ENCODE peak calls at places on chromosomes 4 and X, in four cellular contexts. Y is fibroblast of lung, F is body of pancreas, K is left ventricle myocardium inferior. M is an unnamed sample.

GRCh38 chrX:12685541-12685940 is 105.7 kb upstream of the PRPS2 start:
- DNase-seq in F (no peak), K (no peak), Y (peak; percentile 3), M (no peak)

GRCh38 chr4:23268072-23268771 is 575.5 kb downstream of the GBA3 start:
- DNase-seq in F (no peak), K (no peak), Y (no peak), M (no peak)

GRCh38 chrX:81259714-81260395 is 58.0 kb downstream of the SH3BGRL start:
- DNase-seq in K (no peak), Y (peak; percentile 35), F (no peak), M (no peak)

GRCh38 chr4:163679189-163679588 is 184.7 kb downstream of the TMA16 start:
- DNase-seq in K (no peak), Y (peak; percentile 46), F (no peak), M (no peak)

GRCh38 chrX:44952329-44953027 is 79.5 kb downstream of the KDM6A start:
- DNase-seq in K (no peak), Y (no peak), F (no peak), M (no peak)

GRCh38 chr4:1869530-1870327 is 1.5 kb upstream of the NSD2 start:
- DNase-seq in F (no peak), K (no peak), Y (no peak), M (no peak)

GRCh38 chrX:30665471-30665870 is 12.2 kb downstream of the GK start:
- DNase-seq in Y (no peak), K (no peak), F (no peak), M (no peak)

GRCh38 chr4:8359193-8359592 is 81.3 kb downstream of the ACOX3 start:
- DNase-seq in K (no peak), Y (no peak), F (no peak), M (no peak)

GRCh38 chrX:119093991-119094741 is 21.4 kb downstream of the CT47C1 start:
- DNase-seq in F (no peak), K (no peak), Y (no peak), M (no peak)

GRCh38 chr4:183438458-183439113 is 5.8 kb upstream of the CDKN2AIP start:
- DNase-seq in F (peak; percentile 53), Y (peak; percentile 62), K (no peak), M (no peak)

GRCh38 chr4:4625488-4625887 is 83.6 kb upstream of the STX18 start:
- DNase-seq in K (no peak), Y (peak; percentile 93), F (no peak), M (no peak)

GRCh38 chr4:87911252-87911774 is 64.2 kb upstream of the SPP1 start:
- DNase-seq in Y (peak; percentile 37), F (no peak), K (no peak), M (no peak)

GRCh38 chr4:87151730-87152129 is 68.7 kb downstream of the KLHL8 start:
- DNase-seq in Y (no peak), F (no peak), K (no peak), M (no peak)

GRCh38 chrX:134654398-134655012 is 3.8 kb downstream of the PLAC1 start:
- DNase-seq in F (no peak), K (no peak), Y (no peak), M (no peak)

GRCh38 chr4:23921993-23922392 is 32.1 kb upstream of the PPARGC1A start:
- DNase-seq in K (no peak), F (no peak), Y (no peak), M (no peak)

GRCh38 chr4:185559913-185560281 is 24.6 kb upstream of the PDLIM3 start:
- DNase-seq in Y (peak; percentile 58), K (no peak), F (peak; percentile 40), M (no peak)

GRCh38 chr4:169014581-169014980 is 4.5 kb upstream of the CBR4 start:
- DNase-seq in Y (no peak), F (no peak), K (no peak), M (no peak)

GRCh38 chrX:71910526-71911022 is at the start of gene NHSL2:
- DNase-seq in Y (no peak), F (peak; percentile 10), K (peak; percentile 25), M (no peak)
- H3K4me3 ChIP-seq in Y (peak within 1 kb of the TSS; percentile 46), F (no peak within 1 kb of the TSS), K (peak within 1 kb of the TSS; percentile 63), M (peak within 1 kb of the TSS; percentile 36)

GRCh38 chr4:107740381-107740780 is 20.3 kb upstream of the PAPSS1 start:
- DNase-seq in Y (no peak), K (no peak), F (no peak), M (no peak)
- H3K4me1 ChIP-seq in Y (peaks cover 4% of the 10 kb centered on the region), K (peaks cover 18% of the 10 kb centered on the region), F (peaks cover 13% of the 10 kb centered on the region), M (peaks cover 10% of the 10 kb centered on the region)

DNA sequence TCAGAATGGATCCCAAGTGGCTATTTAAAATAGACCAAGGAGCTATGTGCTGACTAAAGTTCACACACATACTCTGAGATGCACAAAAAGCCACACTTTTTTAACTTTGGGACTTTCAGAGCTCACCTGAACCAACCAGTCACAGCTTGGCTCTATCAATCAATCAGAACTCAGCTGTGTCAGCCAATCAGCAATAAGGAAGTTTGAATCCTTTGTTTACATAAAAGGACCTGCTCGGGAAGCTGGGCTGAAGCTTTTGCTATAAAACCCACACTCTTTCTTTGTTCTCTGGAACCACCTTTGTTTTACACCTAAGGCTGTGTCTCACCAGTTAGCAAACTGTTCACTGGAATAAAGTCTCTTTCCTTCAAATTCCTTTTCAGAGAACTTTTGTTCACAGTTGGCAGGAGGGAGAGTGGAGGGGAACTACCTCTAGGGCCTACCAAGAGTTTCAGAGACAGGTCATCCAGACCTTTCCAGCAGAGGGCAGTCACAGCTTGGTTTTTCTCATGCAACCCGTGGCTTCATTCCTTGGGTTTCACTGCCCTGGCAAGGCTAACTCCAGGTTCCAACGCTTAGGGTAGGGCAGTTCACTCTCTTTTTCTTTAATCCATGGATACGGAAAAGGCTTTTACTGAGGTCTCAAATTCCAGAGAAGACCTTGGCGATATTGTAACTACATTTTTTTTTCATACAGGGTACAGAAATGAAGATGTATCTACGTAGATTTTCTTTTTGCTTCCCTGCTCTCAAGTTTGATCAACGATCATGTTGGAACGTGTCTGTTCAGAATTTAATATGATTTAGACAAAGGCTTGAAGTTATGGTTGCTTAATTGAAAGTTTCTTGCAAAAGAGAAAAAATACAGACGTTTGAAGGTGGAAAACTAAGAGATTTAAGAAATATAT is 80.7 kb downstream of the GPRIN3 start:
- DNase-seq in F (peak; percentile 92), Y (peak; percentile 84), K (peak; percentile 68), M (peak; percentile 15)
- H3K4me3 ChIP-seq in F (no peak overlapping the region), Y (no peak overlapping the region), K (no peak overlapping the region), M (no peak overlapping the region)

GRCh38 chr4:74663631-74664030 is 130.7 kb downstream of the BTC start:
- DNase-seq in Y (no peak), F (no peak), K (no peak), M (no peak)

GRCh38 chr4:74661427-74662171 is 132.7 kb downstream of the BTC start:
- DNase-seq in Y (peak; percentile 65), F (no peak), K (no peak), M (no peak)

GRCh38 chr4:74667944-74668343 is 126.4 kb downstream of the BTC start:
- DNase-seq in F (no peak), K (no peak), Y (no peak), M (no peak)

GRCh38 chr4:74667438-74667837 is 126.9 kb downstream of the BTC start:
- DNase-seq in Y (no peak), K (no peak), F (no peak), M (no peak)

DNA sequence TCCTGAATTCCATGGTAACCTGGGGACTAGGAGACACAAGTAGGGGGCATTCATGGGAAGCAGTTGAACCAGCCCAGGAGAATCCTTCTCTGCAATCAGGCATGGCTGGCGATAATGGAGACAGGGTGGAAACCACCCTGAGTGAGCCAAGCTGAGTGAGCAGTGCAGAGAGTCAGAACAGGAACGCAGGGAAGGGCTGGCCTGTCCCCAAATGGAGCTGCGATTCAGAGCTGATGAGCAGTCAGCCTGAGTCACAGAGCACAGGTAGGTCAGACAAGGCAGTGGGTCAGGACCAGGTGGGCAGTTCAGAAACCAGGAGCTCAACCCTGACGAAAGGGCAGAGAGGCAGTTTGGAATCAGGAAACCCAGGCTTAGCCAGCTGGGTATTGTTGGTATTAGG is 129.0 kb downstream of the BTC start:
- DNase-seq in Y (no peak), F (no peak), K (no peak), M (no peak)
- H3K4me1 ChIP-seq in Y (no peaks in the 10 kb centered on the region), F (no peaks in the 10 kb centered on the region), K (no peaks in the 10 kb centered on the region), M (no peaks in the 10 kb centered on the region)

GRCh38 chrX:115232933-115233496 is 881 bp downstream of the LRCH2 start:
- DNase-seq in Y (no peak), F (no peak), K (no peak), M (no peak)
- H3K4me3 ChIP-seq in Y (peak overlapping the region; percentile 74), F (no peak overlapping the region), K (peak overlapping the region; percentile 72), M (peak overlapping the region; percentile 48)

GRCh38 chr4:150768492-150768891 is 186.5 kb downstream of the MAB21L2 start:
- DNase-seq in F (no peak), Y (no peak), K (no peak), M (no peak)
- H3K4me1 ChIP-seq in F (peaks cover 11% of the 10 kb centered on the region), Y (peaks cover 2% of the 10 kb centered on the region), K (peaks cover 7% of the 10 kb centered on the region), M (no peaks in the 10 kb centered on the region)

GRCh38 chr4:90127706-90128345 is 632 bp downstream of the CCSER1 start:
- DNase-seq in F (peak; percentile 54), Y (no peak), K (peak; percentile 19), M (no peak)
- H3K4me3 ChIP-seq in F (peak overlapping the region; percentile 68), Y (peak overlapping the region; percentile 29), K (peak overlapping the region; percentile 77), M (peak overlapping the region; percentile 46)

GRCh38 chr4:108097990-108098553 is 70.7 kb downstream of the LEF1 start:
- DNase-seq in K (no peak), Y (no peak), F (no peak), M (no peak)
- H3K4me1 ChIP-seq in K (no peaks in the 10 kb centered on the region), Y (no peaks in the 10 kb centered on the region), F (no peaks in the 10 kb centered on the region), M (no peaks in the 10 kb centered on the region)